ENCODE peak calls at places on chromosomes 6 and 20, in eight cellular contexts. One of them, this sample, is unnamed.

GRCh38 chr6:9361749-9362148 is 926.4 kb upstream of the SLC35B3 start:
- DNase-seq in activated naive CD8-positive, alpha-beta T cell treated with anti-CD3 and anti-CD28 coated beads, Interleukin-2, amount 50 U/mL, for 24 hours: no peak
- DNase-seq in GM10248: no peak
- DNase-seq in GF-D8: no peak
- DNase-seq in NCI-H774: no peak
- DNase-seq in NCI-H69: no peak
- DNase-seq in HTR-8/SVneo: no peak
- DNase-seq in NCI-H1092: no peak
- DNase-seq in this sample: no peak

GRCh38 chr20:13883425-13883824 is 98.6 kb downstream of the NDUFAF5 start:
- DNase-seq in NCI-H1092: peak
- DNase-seq in GM10248: no peak
- DNase-seq in NCI-H774: peak
- DNase-seq in NCI-H69: peak
- DNase-seq in HTR-8/SVneo: no peak
- DNase-seq in activated naive CD8-positive, alpha-beta T cell treated with anti-CD3 and anti-CD28 coated beads, Interleukin-2, amount 50 U/mL, for 24 hours: no peak
- DNase-seq in GF-D8: no peak
- DNase-seq in this sample: no peak

GRCh38 chr6:7624781-7625710 is 35.0 kb downstream of the SNRNP48 start:
- DNase-seq in GM10248: no peak
- DNase-seq in NCI-H1092: no peak
- DNase-seq in NCI-H774: no peak
- DNase-seq in NCI-H69: peak
- DNase-seq in GF-D8: peak
- DNase-seq in HTR-8/SVneo: no peak
- DNase-seq in activated naive CD8-positive, alpha-beta T cell treated with anti-CD3 and anti-CD28 coated beads, Interleukin-2, amount 50 U/mL, for 24 hours: no peak
- DNase-seq in this sample: no peak

GRCh38 chr6:12555267-12555666 is 161.3 kb upstream of the PHACTR1 start:
- DNase-seq in GF-D8: no peak
- DNase-seq in GM10248: no peak
- DNase-seq in activated naive CD8-positive, alpha-beta T cell treated with anti-CD3 and anti-CD28 coated beads, Interleukin-2, amount 50 U/mL, for 24 hours: no peak
- DNase-seq in NCI-H774: no peak
- DNase-seq in NCI-H69: no peak
- DNase-seq in HTR-8/SVneo: no peak
- DNase-seq in NCI-H1092: no peak
- DNase-seq in this sample: peak

GRCh38 chr6:89350281-89351037 is 2.1 kb downstream of the UBE2J1 start:
- DNase-seq in activated naive CD8-positive, alpha-beta T cell treated with anti-CD3 and anti-CD28 coated beads, Interleukin-2, amount 50 U/mL, for 24 hours: no peak
- DNase-seq in HTR-8/SVneo: no peak
- DNase-seq in NCI-H774: no peak
- DNase-seq in NCI-H69: peak
- DNase-seq in NCI-H1092: no peak
- DNase-seq in GF-D8: peak
- DNase-seq in GM10248: peak
- DNase-seq in this sample: peak

GRCh38 chr6:1960484-1961142 is 284.8 kb downstream of the GMDS start:
- DNase-seq in activated naive CD8-positive, alpha-beta T cell treated with anti-CD3 and anti-CD28 coated beads, Interleukin-2, amount 50 U/mL, for 24 hours: no peak
- DNase-seq in NCI-H774: no peak
- DNase-seq in GM10248: no peak
- DNase-seq in NCI-H1092: no peak
- DNase-seq in GF-D8: no peak
- DNase-seq in NCI-H69: no peak
- DNase-seq in HTR-8/SVneo: no peak
- DNase-seq in this sample: no peak

GRCh38 chr6:31826793-31827285 is 699 bp upstream of the HSPA1B start:
- DNase-seq in NCI-H774: no peak
- DNase-seq in GF-D8: peak
- DNase-seq in activated naive CD8-positive, alpha-beta T cell treated with anti-CD3 and anti-CD28 coated beads, Interleukin-2, amount 50 U/mL, for 24 hours: no peak
- DNase-seq in NCI-H69: peak
- DNase-seq in GM10248: no peak
- DNase-seq in HTR-8/SVneo: peak
- DNase-seq in NCI-H1092: no peak
- DNase-seq in this sample: peak

GRCh38 chr20:21607971-21608735 is 94.3 kb upstream of the NKX2-2 start:
- DNase-seq in GM10248: no peak
- DNase-seq in activated naive CD8-positive, alpha-beta T cell treated with anti-CD3 and anti-CD28 coated beads, Interleukin-2, amount 50 U/mL, for 24 hours: no peak
- DNase-seq in NCI-H774: peak
- DNase-seq in HTR-8/SVneo: no peak
- DNase-seq in NCI-H1092: peak
- DNase-seq in GF-D8: no peak
- DNase-seq in NCI-H69: peak
- DNase-seq in this sample: no peak

GRCh38 chr6:33126101-33126714 is 50.4 kb downstream of the HLA-DPB1 start:
- DNase-seq in NCI-H69: peak
- DNase-seq in HTR-8/SVneo: peak
- DNase-seq in GM10248: peak
- DNase-seq in NCI-H1092: peak
- DNase-seq in GF-D8: no peak
- DNase-seq in NCI-H774: peak
- DNase-seq in activated naive CD8-positive, alpha-beta T cell treated with anti-CD3 and anti-CD28 coated beads, Interleukin-2, amount 50 U/mL, for 24 hours: peak
- DNase-seq in this sample: peak

GRCh38 chr6:17059022-17059421 is 42.8 kb upstream of the STMND1 start:
- DNase-seq in NCI-H69: no peak
- DNase-seq in GM10248: no peak
- DNase-seq in HTR-8/SVneo: no peak
- DNase-seq in NCI-H1092: no peak
- DNase-seq in NCI-H774: no peak
- DNase-seq in activated naive CD8-positive, alpha-beta T cell treated with anti-CD3 and anti-CD28 coated beads, Interleukin-2, amount 50 U/mL, for 24 hours: no peak
- DNase-seq in GF-D8: no peak
- DNase-seq in this sample: no peak

GRCh38 chr6:33985947-33986346 is 159.9 kb downstream of the GRM4 start:
- DNase-seq in activated naive CD8-positive, alpha-beta T cell treated with anti-CD3 and anti-CD28 coated beads, Interleukin-2, amount 50 U/mL, for 24 hours: no peak
- DNase-seq in GM10248: no peak
- DNase-seq in GF-D8: no peak
- DNase-seq in NCI-H69: no peak
- DNase-seq in NCI-H774: no peak
- DNase-seq in NCI-H1092: no peak
- DNase-seq in HTR-8/SVneo: no peak
- DNase-seq in this sample: no peak

GRCh38 chr20:29302979-29303644 is 1954.4 kb upstream of the DEFB115 start:
- DNase-seq in activated naive CD8-positive, alpha-beta T cell treated with anti-CD3 and anti-CD28 coated beads, Interleukin-2, amount 50 U/mL, for 24 hours: no peak
- DNase-seq in GM10248: peak
- DNase-seq in NCI-H774: no peak
- DNase-seq in GF-D8: no peak
- DNase-seq in NCI-H1092: no peak
- DNase-seq in HTR-8/SVneo: no peak
- DNase-seq in NCI-H69: no peak
- DNase-seq in this sample: no peak

GRCh38 chr20:38927902-38928578 is 1.8 kb downstream of the FAM83D start:
- DNase-seq in HTR-8/SVneo: no peak
- DNase-seq in GF-D8: no peak
- DNase-seq in NCI-H774: no peak
- DNase-seq in activated naive CD8-positive, alpha-beta T cell treated with anti-CD3 and anti-CD28 coated beads, Interleukin-2, amount 50 U/mL, for 24 hours: no peak
- DNase-seq in NCI-H1092: no peak
- DNase-seq in GM10248: no peak
- DNase-seq in NCI-H69: peak
- DNase-seq in this sample: peak

GRCh38 chr20:43842126-43843020 is 72.3 kb upstream of the TOX2 start:
- DNase-seq in HTR-8/SVneo: no peak
- DNase-seq in NCI-H69: no peak
- DNase-seq in NCI-H1092: no peak
- DNase-seq in GM10248: no peak
- DNase-seq in NCI-H774: no peak
- DNase-seq in GF-D8: no peak
- DNase-seq in activated naive CD8-positive, alpha-beta T cell treated with anti-CD3 and anti-CD28 coated beads, Interleukin-2, amount 50 U/mL, for 24 hours: no peak
- DNase-seq in this sample: no peak

GRCh38 chr6:10414766-10415592 is at the start of gene TFAP2A:
- DNase-seq in GM10248: no peak
- DNase-seq in NCI-H1092: no peak
- DNase-seq in activated naive CD8-positive, alpha-beta T cell treated with anti-CD3 and anti-CD28 coated beads, Interleukin-2, amount 50 U/mL, for 24 hours: no peak
- DNase-seq in HTR-8/SVneo: peak
- DNase-seq in NCI-H69: peak
- DNase-seq in GF-D8: no peak
- DNase-seq in NCI-H774: no peak
- DNase-seq in this sample: peak

GRCh38 chr6:9360881-9361280 is 925.5 kb upstream of the SLC35B3 start:
- DNase-seq in NCI-H69: no peak
- DNase-seq in activated naive CD8-positive, alpha-beta T cell treated with anti-CD3 and anti-CD28 coated beads, Interleukin-2, amount 50 U/mL, for 24 hours: no peak
- DNase-seq in GM10248: no peak
- DNase-seq in HTR-8/SVneo: peak
- DNase-seq in NCI-H1092: no peak
- DNase-seq in NCI-H774: no peak
- DNase-seq in GF-D8: no peak
- DNase-seq in this sample: peak

GRCh38 chr6:52672422-52673025 is 1.6 kb downstream of the TMEM14A start:
- DNase-seq in HTR-8/SVneo: peak
- DNase-seq in GF-D8: no peak
- DNase-seq in NCI-H774: no peak
- DNase-seq in GM10248: no peak
- DNase-seq in NCI-H1092: no peak
- DNase-seq in activated naive CD8-positive, alpha-beta T cell treated with anti-CD3 and anti-CD28 coated beads, Interleukin-2, amount 50 U/mL, for 24 hours: no peak
- DNase-seq in NCI-H69: no peak
- DNase-seq in this sample: peak